ENCODE peak calls at places on chromosomes 4 and X, in nine cellular contexts. C, A, S, R, Z, B, K, I and X are unnamed samples.

GRCh38 chrX:104566921-104567501 is 1.0 kb downstream of the IL1RAPL2 start:
- DNase-seq in C (no peak), A (no peak), S (no peak), R (no peak), Z (no peak), B (peak; percentile 2), K (no peak), I (no peak), X (no peak)

GRCh38 chr4:97530676-97531075 is 612.6 kb downstream of the STPG2 start:
- DNase-seq in C (no peak), A (no peak), S (no peak), R (no peak), Z (no peak), B (no peak), K (no peak), I (no peak), X (no peak)

GRCh38 chr4:109433281-109434006 is at the start of gene SEC24B:
- DNase-seq in C (peak; percentile 92), A (peak; percentile 85), S (peak; percentile 82), R (peak; percentile 13), Z (peak; percentile 91), B (peak; percentile 90), K (peak; percentile 69), I (peak; percentile 49), X (peak; percentile 67)

GRCh38 chrX:37942170-37942569 is 64.2 kb upstream of the SYTL5 start:
- DNase-seq in C (no peak), A (no peak), S (no peak), R (no peak), Z (no peak), B (no peak), K (no peak), I (no peak), X (no peak)

GRCh38 chr4:1644906-1645657 is 39.0 kb downstream of the FAM53A start:
- DNase-seq in C (peak; percentile 72), A (no peak), S (no peak), R (no peak), Z (no peak), B (peak; percentile 66), K (peak; percentile 35), I (no peak), X (no peak)

GRCh38 chrX:13763489-13763888 is 28.9 kb downstream of the OFD1 start:
- DNase-seq in C (no peak), A (no peak), S (no peak), R (no peak), Z (no peak), B (no peak), K (no peak), I (no peak), X (no peak)

GRCh38 chrX:7294483-7294882 is 146.5 kb upstream of the PUDP start:
- DNase-seq in C (no peak), A (no peak), S (no peak), R (no peak), Z (no peak), B (peak; percentile 71), K (no peak), I (no peak), X (no peak)

GRCh38 chrX:41238543-41238942 is 95.4 kb upstream of the DDX3X start:
- DNase-seq in C (no peak), A (no peak), S (no peak), R (no peak), Z (no peak), B (peak; percentile 62), K (no peak), I (no peak), X (no peak)

GRCh38 chrX:101028562-101028961 is 23.3 kb downstream of the TRMT2B start:
- DNase-seq in C (no peak), A (no peak), S (no peak), R (no peak), Z (no peak), B (no peak), K (no peak), I (no peak), X (no peak)